ENCODE peak calls at places on chromosomes 2 and 18, in seven cellular contexts. B is fibroblast of lung; P is left ventricle myocardium inferior; J is prostate gland; M is CD8-positive, alpha-beta memory T cell; Y is breast epithelium; O is lower lobe of right lung. S is an unnamed sample. For H3K36me3, the result is how much of the 10 kb centered on the place peaks cover.

GRCh38 chr2:28408764-28409599 is 16.3 kb downstream of the FOSL2 start:
- DNase-seq in O (peak), P (no peak), Y (no peak), J (no peak), M (peak), B (peak), S (no peak)

GRCh38 chr2:37283207-37283606 is 41.4 kb downstream of the PRKD3 start:
- DNase-seq in P (no peak), M (no peak), Y (no peak), J (no peak), B (peak), O (no peak), S (no peak)

GRCh38 chr2:101045330-101045729 is 43.2 kb downstream of the RPL31 start:
- DNase-seq in M (no peak), O (no peak), J (no peak), B (no peak), Y (no peak), P (no peak), S (no peak)

GRCh38 chr2:160372010-160372356 is 121.6 kb downstream of the RBMS1 start:
- DNase-seq in P (no peak), Y (no peak), O (no peak), J (no peak), M (no peak), B (no peak), S (no peak)

GRCh38 chr18:36031407-36031806 is 36.0 kb downstream of the RPRD1A start:
- DNase-seq in Y (no peak), P (no peak), M (no peak), O (no peak), J (no peak), B (no peak), S (no peak)

GRCh38 chr18:37578886-37579513 is 13.4 kb upstream of the CELF4 start:
- DNase-seq in B (no peak), O (no peak), J (no peak), P (no peak), M (no peak), Y (no peak), S (no peak)

GRCh38 chr2:118854507-118855300 is 7.3 kb upstream of the EN1 start:
- DNase-seq in P (no peak), Y (no peak), O (no peak), B (no peak), J (no peak), M (no peak), S (no peak)

GRCh38 chr2:17539596-17539992 is 902 bp upstream of the VSNL1 start:
- DNase-seq in J (no peak), B (peak), M (no peak), O (no peak), P (peak), Y (peak), S (no peak)

GRCh38 chr2:16755377-16755776 is 89.7 kb upstream of the CYRIA start:
- DNase-seq in Y (peak), M (no peak), B (no peak), O (no peak), P (peak), J (no peak), S (no peak)

GRCh38 chr2:172639823-172640222 is 83.9 kb downstream of the PDK1 start:
- DNase-seq in O (no peak), B (peak), Y (no peak), M (no peak), P (no peak), J (no peak), S (no peak)

GRCh38 chr2:236045264-236046235 is 122.6 kb downstream of the GBX2 start:
- DNase-seq in P (no peak), B (no peak), Y (no peak), M (no peak), J (no peak), O (no peak), S (no peak)

GRCh38 chr18:22734812-22735627 is 198.1 kb upstream of the RBBP8 start:
- DNase-seq in O (no peak), M (no peak), B (peak), Y (no peak), J (no peak), P (no peak), S (no peak)

GRCh38 chr2:144749188-144749587 is 229.3 kb upstream of the ZEB2 start:
- DNase-seq in O (no peak), Y (no peak), B (no peak), M (no peak), P (no peak), J (no peak), S (no peak)

GRCh38 chr2:237280235-237280634 is 133.7 kb downstream of the COL6A3 start:
- DNase-seq in P (no peak), B (peak), O (no peak), J (no peak), Y (no peak), M (no peak), S (no peak)

GRCh38 chr2:136572335-136572734 is 193.0 kb upstream of the THSD7B start:
- DNase-seq in B (no peak), Y (no peak), J (peak), O (no peak), M (no peak), P (peak), S (no peak)

GRCh38 chr2:20398956-20399567 is 47.8 kb upstream of the RHOB start:
- DNase-seq in O (no peak), J (no peak), Y (no peak), B (peak), P (no peak), M (no peak), S (peak)

GRCh38 chr18:59358611-59359575 is at the start of gene LMAN1:
- DNase-seq in P (peak), J (peak), O (peak), Y (peak), B (peak), M (peak), S (peak)

GRCh38 chr18:59352250-59352855 is 6.7 kb downstream of the LMAN1 start:
- DNase-seq in O (no peak), B (no peak), Y (no peak), P (no peak), M (no peak), J (no peak), S (no peak)

GRCh38 chr18:59354731-59355130 is 4.3 kb downstream of the LMAN1 start:
- DNase-seq in P (no peak), M (no peak), J (no peak), B (peak), Y (no peak), O (no peak), S (no peak)

GRCh38 chr18:59357928-59358327 is 1.1 kb downstream of the LMAN1 start:
- DNase-seq in O (no peak), J (peak), Y (no peak), B (peak), P (no peak), M (no peak), S (no peak)

GRCh38 chr18:59353079-59353680 is 5.9 kb downstream of the LMAN1 start:
- DNase-seq in J (no peak), O (no peak), B (no peak), M (no peak), Y (no peak), P (no peak), S (no peak)
- H3K36me3 ChIP-seq in J (under half), O (half or more), B (under half), M (under half), Y (under half), P (half or more), S (under half)

GRCh38 chr2:182971820-182972547 is 66.3 kb downstream of the NCKAP1 start:
- DNase-seq in B (no peak), J (no peak), O (no peak), M (no peak), P (no peak), Y (no peak), S (no peak)

GRCh38 chr2:182972548-182972942 is 65.7 kb downstream of the NCKAP1 start:
- DNase-seq in O (no peak), P (no peak), J (no peak), B (no peak), Y (no peak), M (no peak), S (no peak)

GRCh38 chr2:182973441-182974352 is 64.6 kb downstream of the NCKAP1 start:
- DNase-seq in Y (no peak), J (no peak), P (no peak), B (no peak), O (no peak), M (no peak), S (no peak)

GRCh38 chr2:182970486-182970885 is 67.8 kb downstream of the NCKAP1 start:
- DNase-seq in O (no peak), Y (no peak), J (no peak), B (no peak), M (no peak), P (no peak), S (no peak)
- H3K36me3 ChIP-seq in O (under half), Y (under half), J (under half), B (under half), M (under half), P (under half), S (under half)

GRCh38 chr2:151651274-151651673 is 83.0 kb downstream of the NEB start:
- DNase-seq in O (no peak), Y (no peak), J (no peak), P (no peak), M (no peak), B (no peak), S (no peak)
- H3K36me3 ChIP-seq in O (under half), Y (under half), J (under half), P (under half), M (under half), B (under half), S (under half)

GRCh38 chr2:279366-279765 is 8.5 kb downstream of the ALKAL2 start:
- DNase-seq in P (no peak), J (no peak), M (no peak), B (no peak), O (no peak), Y (no peak), S (no peak)
- H3K36me3 ChIP-seq in P (half or more), J (under half), M (under half), B (under half), O (half or more), Y (under half), S (under half)

DNA sequence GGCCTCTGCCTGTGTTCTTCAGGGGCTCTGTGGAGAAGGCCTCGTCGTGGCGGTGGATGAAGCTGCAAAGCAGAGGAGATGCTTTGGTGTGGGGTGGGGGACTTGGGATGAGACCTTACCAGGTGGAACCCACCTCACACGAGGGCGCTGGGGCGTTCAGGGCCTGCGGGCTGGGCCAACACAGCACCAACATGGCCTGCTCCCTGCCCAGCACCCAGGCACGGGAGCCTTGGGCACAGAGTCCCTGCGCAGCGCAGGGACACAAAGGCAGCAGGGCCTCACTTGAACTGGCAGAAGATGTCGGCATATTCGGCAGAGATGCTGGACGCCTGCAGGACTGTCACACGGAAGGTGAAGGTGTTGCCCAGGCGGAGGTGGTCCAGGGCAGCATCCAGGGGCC is 53.8 kb downstream of the AQP12A start:
- DNase-seq in P (no peak), J (no peak), M (no peak), B (no peak), Y (no peak), O (no peak), S (no peak)
- H3K36me3 ChIP-seq in P (under half), J (under half), M (under half), B (under half), Y (under half), O (under half), S (under half)

DNA sequence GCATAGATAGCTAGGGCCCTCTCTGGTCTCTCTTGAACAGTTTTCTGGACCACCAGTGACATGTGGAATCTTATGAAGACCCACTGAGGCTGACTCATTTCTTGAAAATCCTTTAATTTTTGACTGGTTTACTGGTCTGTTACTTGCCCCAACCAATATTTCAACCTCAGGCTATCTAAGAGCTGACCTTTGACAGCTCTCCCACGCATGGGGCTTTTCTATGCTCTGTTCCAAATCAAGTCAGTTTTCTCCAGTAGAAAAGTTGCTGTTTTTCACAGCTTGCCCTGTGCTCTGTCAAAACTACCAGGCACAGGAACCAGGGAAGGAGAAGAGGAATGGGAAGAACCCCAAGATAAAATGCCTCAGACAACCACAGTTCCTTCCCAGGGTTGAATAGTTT is 46.0 kb upstream of the MTIF2 start:
- DNase-seq in O (no peak), J (no peak), B (no peak), P (no peak), Y (no peak), M (no peak), S (no peak)
- H3K36me3 ChIP-seq in O (half or more), J (under half), B (under half), P (half or more), Y (under half), M (under half), S (under half)